ENCODE peak calls at places on chromosomes 13 and 19, in five cellular contexts. G is EL, D is sciatic nerve, P is adrenal gland, Z is fibroblast of gingiva. O is an unnamed sample.

GRCh38 chr13:78881746-78882145 is 222.8 kb upstream of the OBI1 start:
- DNase-seq in G (no peak), D (no peak), P (no peak), Z (no peak), O (no peak)

GRCh38 chr13:49305824-49306425 is 58.2 kb downstream of the CDADC1 start:
- DNase-seq in G (no peak), D (peak; percentile 60), P (no peak), Z (no peak), O (no peak)

GRCh38 chr13:95833713-95834112 is 156.8 kb downstream of the DNAJC3 start:
- DNase-seq in G (peak; percentile 20), D (no peak), P (no peak), Z (no peak), O (peak; percentile 11)

GRCh38 chr19:48636859-48637448 is at the start of gene DBP:
- DNase-seq in G (peak; percentile 48), D (peak; percentile 83), P (peak; percentile 73), Z (no peak), O (no peak)

GRCh38 chr13:43473437-43473836 is 313.3 kb downstream of the ENOX1 start:
- DNase-seq in G (no peak), D (no peak), P (no peak), Z (no peak), O (no peak)

GRCh38 chr19:44875666-44876418 is 15.2 kb upstream of the TOMM40 start:
- DNase-seq in G (peak; percentile 81), D (no peak), P (no peak), Z (no peak), O (peak; percentile 21)

GRCh38 chr19:47813304-47813994 is 8.3 kb upstream of the CRX start:
- DNase-seq in G (peak; percentile 67), D (peak; percentile 83), P (peak; percentile 74), Z (peak; percentile 22), O (peak; percentile 18)

GRCh38 chr19:47183579-47183978 is 47.4 kb downstream of the BBC3 start:
- DNase-seq in G (no peak), D (no peak), P (no peak), Z (no peak), O (no peak)

GRCh38 chr19:2051771-2052704 is 994 bp upstream of the MKNK2 start:
- DNase-seq in G (peak; percentile 29), D (peak; percentile 78), P (peak; percentile 50), Z (no peak), O (no peak)

GRCh38 chr13:28728642-28729041 is 9.9 kb upstream of the SLC46A3 start:
- DNase-seq in G (no peak), D (no peak), P (no peak), Z (no peak), O (no peak)

GRCh38 chr13:102261809-102262208 is 140.0 kb downstream of the FGF14 start:
- DNase-seq in G (no peak), D (no peak), P (no peak), Z (no peak), O (no peak)

GRCh38 chr19:8592231-8593009 is 15.2 kb upstream of the MYO1F start:
- DNase-seq in G (peak; percentile 70), D (peak; percentile 100), P (peak; percentile 98), Z (peak; percentile 29), O (peak; percentile 95)

GRCh38 chr19:10895920-10896319 is 24.6 kb downstream of the CARM1 start:
- DNase-seq in G (no peak), D (no peak), P (no peak), Z (no peak), O (no peak)

GRCh38 chr19:55304279-55304978 is 20.6 kb downstream of the BRSK1 start:
- DNase-seq in G (peak; percentile 30), D (no peak), P (no peak), Z (no peak), O (no peak)

GRCh38 chr19:36266375-36266961 is 51.6 kb downstream of the ZNF146 start:
- DNase-seq in G (peak; percentile 48), D (no peak), P (peak; percentile 11), Z (no peak), O (no peak)

GRCh38 chr19:55441692-55442321 is 1.3 kb downstream of the SHISA7 start:
- DNase-seq in G (no peak), D (no peak), P (no peak), Z (no peak), O (no peak)

GRCh38 chr13:76619631-76620030 is 266.6 kb downstream of the KCTD12 start:
- DNase-seq in G (no peak), D (no peak), P (no peak), Z (no peak), O (no peak)

GRCh38 chr13:49454388-49455015 is 10.4 kb downstream of the SETDB2 start:
- DNase-seq in G (peak; percentile 63), D (no peak), P (no peak), Z (peak; percentile 64), O (peak; percentile 88)

GRCh38 chr13:112616586-112617381 is 28.8 kb upstream of the TUBGCP3 start:
- DNase-seq in G (peak; percentile 45), D (no peak), P (no peak), Z (peak; percentile 39), O (peak; percentile 52)

GRCh38 chr19:52196256-52196967 is 6.6 kb downstream of the PPP2R1A start:
- DNase-seq in G (no peak), D (no peak), P (no peak), Z (no peak), O (peak; percentile 62)

GRCh38 chr19:18204394-18205179 is 745 bp upstream of the RAB3A start:
- DNase-seq in G (no peak), D (peak; percentile 75), P (peak; percentile 75), Z (no peak), O (no peak)

GRCh38 chr19:7988307-7988706 is 17.1 kb downstream of the ELAVL1 start:
- DNase-seq in G (peak; percentile 37), D (no peak), P (no peak), Z (no peak), O (no peak)

GRCh38 chr13:33677215-33677614 is 140.7 kb upstream of the RFC3 start:
- DNase-seq in G (no peak), D (no peak), P (no peak), Z (no peak), O (no peak)

GRCh38 chr13:36453518-36453917 is 21.2 kb downstream of the CCNA1 start:
- DNase-seq in G (no peak), D (no peak), P (no peak), Z (no peak), O (peak; percentile 2)

GRCh38 chr13:58018865-58019264 is 387.3 kb downstream of the PCDH17 start:
- DNase-seq in G (no peak), D (no peak), P (no peak), Z (no peak), O (no peak)

GRCh38 chr19:55086730-55087541 is 11.3 kb downstream of the EPS8L1 start:
- DNase-seq in G (peak; percentile 97), D (peak; percentile 91), P (peak; percentile 86), Z (peak; percentile 92), O (peak; percentile 91)

GRCh38 chr13:24693862-24694471 is 13.8 kb downstream of the ATP12A start:
- DNase-seq in G (peak; percentile 45), D (no peak), P (peak; percentile 28), Z (peak; percentile 19), O (peak; percentile 55)

GRCh38 chr19:45883586-45883880 is 2.4 kb downstream of the IRF2BP1 start:
- DNase-seq in G (no peak), D (no peak), P (no peak), Z (no peak), O (no peak)

GRCh38 chr13:22114630-22115311 is 443.9 kb downstream of the FGF9 start:
- DNase-seq in G (no peak), D (no peak), P (no peak), Z (no peak), O (peak; percentile 78)

GRCh38 chr19:49809155-49809986 is 3.7 kb downstream of the FUZ start:
- DNase-seq in G (peak; percentile 37), D (no peak), P (peak; percentile 75), Z (peak; percentile 37), O (no peak)

GRCh38 chr19:6723108-6723618 is 2.7 kb upstream of the C3 start:
- DNase-seq in G (no peak), D (no peak), P (no peak), Z (peak; percentile 41), O (peak; percentile 10)

GRCh38 chr13:92260363-92260762 is 861.9 kb downstream of the GPC5 start:
- DNase-seq in G (no peak), D (no peak), P (no peak), Z (no peak), O (no peak)

GRCh38 chr13:81738364-81738763 is 1397.4 kb upstream of the SPRY2 start:
- DNase-seq in G (no peak), D (no peak), P (no peak), Z (no peak), O (no peak)

GRCh38 chr13:28678809-28679208 is 19.9 kb downstream of the POMP start:
- DNase-seq in G (no peak), D (no peak), P (no peak), Z (no peak), O (no peak)

GRCh38 chr13:91406619-91407018 is 8.2 kb downstream of the GPC5 start:
- DNase-seq in G (peak; percentile 34), D (no peak), P (no peak), Z (peak; percentile 3), O (peak; percentile 35)

GRCh38 chr19:17751103-17751911 is at the start of gene FCHO1:
- DNase-seq in G (no peak), D (no peak), P (no peak), Z (no peak), O (no peak)

GRCh38 chr13:40146586-40147240 is 491.3 kb downstream of the COG6 start:
- DNase-seq in G (peak; percentile 11), D (no peak), P (no peak), Z (no peak), O (no peak)

GRCh38 chr13:32001392-32001768 is 30.2 kb upstream of the FRY start:
- DNase-seq in G (peak; percentile 68), D (no peak), P (no peak), Z (peak; percentile 34), O (peak; percentile 41)

O was measured in IMR-90.